ENCODE peak calls at places on chromosomes 5 and 9, in nine cellular contexts. Y, V, D, G, H, R, C, X and U are unnamed samples.

GRCh38 chr9:99563364-99563763 is 258.3 kb upstream of the NR4A3 start:
- DNase-seq in C (no peak), X (no peak), V (no peak), D (no peak), G (peak; percentile 20), H (no peak), R (no peak), Y (no peak), U (no peak)

GRCh38 chr9:114370985-114371335 is 16.8 kb downstream of the AKNA start:
- DNase-seq in G (no peak), V (peak; percentile 74), R (no peak), H (no peak), D (no peak), C (no peak), X (no peak), Y (no peak), U (no peak)

GRCh38 chr5:87388129-87388528 is 24.6 kb downstream of the CCNH start:
- DNase-seq in D (no peak), V (no peak), H (no peak), C (no peak), G (no peak), X (no peak), Y (no peak), R (no peak), U (no peak)

GRCh38 chr5:112126982-112127381 is 292.1 kb downstream of the EPB41L4A start:
- DNase-seq in C (no peak), V (no peak), D (no peak), H (no peak), R (no peak), X (no peak), Y (no peak), G (no peak), U (no peak)

GRCh38 chr5:119323630-119324000 is 32.2 kb upstream of the TNFAIP8 start:
- DNase-seq in V (no peak), H (peak; percentile 44), R (no peak), D (no peak), C (no peak), X (no peak), G (no peak), Y (no peak), U (no peak)

GRCh38 chr9:134325096-134325812 is 1.0 kb upstream of the RXRA start:
- DNase-seq in C (no peak), G (no peak), R (no peak), V (no peak), H (peak; percentile 82), Y (no peak), D (peak; percentile 26), X (no peak), U (no peak)

GRCh38 chr5:150734579-150735384 is 24.0 kb downstream of the DCTN4 start:
- DNase-seq in X (no peak), Y (no peak), D (no peak), V (no peak), G (no peak), H (no peak), R (no peak), C (no peak), U (no peak)

GRCh38 chr5:88979244-88979643 is 96.3 kb upstream of the MEF2C start:
- DNase-seq in R (no peak), G (no peak), H (peak; percentile 70), Y (no peak), C (no peak), X (no peak), V (no peak), D (no peak), U (no peak)

GRCh38 chr5:149799119-149799623 is 69.1 kb downstream of the PPARGC1B start:
- DNase-seq in R (peak; percentile 29), G (peak; percentile 75), X (peak; percentile 75), C (no peak), H (peak; percentile 96), Y (peak; percentile 42), V (no peak), D (no peak), U (no peak)